ENCODE peak calls at places on chromosome 1, in six cellular contexts. One of them, this sample, is unnamed.

GRCh38 chr1:104795931-104796330 is 1046.2 kb downstream of the AMY1C start:
- DNase-seq in GM12878: no peak
- DNase-seq in K562: no peak
- DNase-seq in WTC11: no peak
- DNase-seq in H1: no peak
- DNase-seq in HepG2: no peak
- DNase-seq in this sample: no peak

GRCh38 chr1:156372876-156373275 is 3.9 kb downstream of the RHBG start:
- DNase-seq in HepG2: no peak
- DNase-seq in K562: no peak
- DNase-seq in GM12878: no peak
- DNase-seq in H1: no peak
- DNase-seq in WTC11: no peak
- DNase-seq in this sample: no peak

GRCh38 chr1:223709598-223709997 is 2.7 kb upstream of the CAPN2 start:
- DNase-seq in GM12878: no peak
- DNase-seq in K562: no peak
- DNase-seq in WTC11: no peak
- DNase-seq in HepG2: no peak
- DNase-seq in H1: no peak
- DNase-seq in this sample: no peak

GRCh38 chr1:10796029-10796944 is at the start of gene CASZ1:
- DNase-seq in K562: peak
- DNase-seq in WTC11: peak
- DNase-seq in H1: peak
- DNase-seq in GM12878: no peak
- DNase-seq in HepG2: peak
- DNase-seq in this sample: peak

GRCh38 chr1:66247415-66248208 is 286.3 kb upstream of the SGIP1 start:
- DNase-seq in H1: no peak
- DNase-seq in WTC11: no peak
- DNase-seq in GM12878: no peak
- DNase-seq in HepG2: no peak
- DNase-seq in K562: no peak
- DNase-seq in this sample: no peak

GRCh38 chr1:221644176-221644510 is 97.7 kb downstream of the DUSP10 start:
- DNase-seq in GM12878: no peak
- DNase-seq in WTC11: no peak
- DNase-seq in HepG2: no peak
- DNase-seq in H1: no peak
- DNase-seq in K562: no peak
- DNase-seq in this sample: no peak

GRCh38 chr1:27141266-27142003 is 13.5 kb downstream of the SLC9A1 start:
- DNase-seq in K562: no peak
- DNase-seq in WTC11: peak
- DNase-seq in H1: no peak
- DNase-seq in HepG2: no peak
- DNase-seq in GM12878: no peak
- DNase-seq in this sample: peak

GRCh38 chr1:150621497-150622113 is 7.8 kb downstream of the ENSA start:
- DNase-seq in H1: no peak
- DNase-seq in WTC11: peak
- DNase-seq in HepG2: peak
- DNase-seq in K562: no peak
- DNase-seq in GM12878: no peak
- DNase-seq in this sample: peak

GRCh38 chr1:21657456-21658190 is 11.5 kb downstream of the RAP1GAP start:
- DNase-seq in HepG2: no peak
- DNase-seq in GM12878: no peak
- DNase-seq in WTC11: no peak
- DNase-seq in H1: no peak
- DNase-seq in K562: peak
- DNase-seq in this sample: no peak

GRCh38 chr1:201348211-201348566 is 29.3 kb downstream of the TNNT2 start:
- DNase-seq in GM12878: no peak
- DNase-seq in H1: peak
- DNase-seq in K562: peak
- DNase-seq in WTC11: peak
- DNase-seq in HepG2: peak
- DNase-seq in this sample: peak

GRCh38 chr1:230627767-230628166 is 14.5 kb upstream of the COG2 start:
- DNase-seq in HepG2: no peak
- DNase-seq in K562: no peak
- DNase-seq in WTC11: no peak
- DNase-seq in H1: no peak
- DNase-seq in GM12878: no peak
- DNase-seq in this sample: no peak

GRCh38 chr1:189775343-189775742 is 702.3 kb downstream of the BRINP3 start:
- DNase-seq in HepG2: peak
- DNase-seq in WTC11: no peak
- DNase-seq in H1: no peak
- DNase-seq in GM12878: no peak
- DNase-seq in K562: no peak
- DNase-seq in this sample: no peak

GRCh38 chr1:236997882-236998281 is 6.4 kb downstream of the MT1HL1 start:
- DNase-seq in HepG2: no peak
- DNase-seq in WTC11: no peak
- DNase-seq in H1: no peak
- DNase-seq in K562: no peak
- DNase-seq in GM12878: no peak
- DNase-seq in this sample: peak

GRCh38 chr1:114535401-114535800 is 24.4 kb upstream of the TRIM33 start:
- DNase-seq in GM12878: no peak
- DNase-seq in H1: no peak
- DNase-seq in WTC11: no peak
- DNase-seq in K562: no peak
- DNase-seq in HepG2: no peak
- DNase-seq in this sample: no peak

GRCh38 chr1:69284508-69284907 is 283.2 kb upstream of the LRRC7 start:
- DNase-seq in GM12878: no peak
- DNase-seq in HepG2: no peak
- DNase-seq in WTC11: no peak
- DNase-seq in H1: no peak
- DNase-seq in K562: no peak
- DNase-seq in this sample: peak

GRCh38 chr1:26112407-26112775 is 767 bp downstream of the PDIK1L start:
- DNase-seq in H1: no peak
- DNase-seq in WTC11: no peak
- DNase-seq in HepG2: no peak
- DNase-seq in K562: peak
- DNase-seq in GM12878: no peak
- DNase-seq in this sample: no peak

GRCh38 chr1:61139324-61140055 is 57.1 kb downstream of the NFIA start:
- DNase-seq in GM12878: no peak
- DNase-seq in H1: no peak
- DNase-seq in WTC11: no peak
- DNase-seq in HepG2: peak
- DNase-seq in K562: no peak
- DNase-seq in this sample: no peak

GRCh38 chr1:35808376-35809155 is 750 bp downstream of the AGO4 start:
- DNase-seq in K562: peak
- DNase-seq in HepG2: peak
- DNase-seq in WTC11: peak
- DNase-seq in GM12878: no peak
- DNase-seq in H1: peak
- DNase-seq in this sample: peak

GRCh38 chr1:243939167-243939848 is 89.3 kb upstream of the AKT3 start:
- DNase-seq in K562: peak
- DNase-seq in GM12878: no peak
- DNase-seq in HepG2: no peak
- DNase-seq in H1: peak
- DNase-seq in WTC11: no peak
- DNase-seq in this sample: peak

GRCh38 chr1:53108646-53109580 is 33.5 kb downstream of the SLC1A7 start:
- DNase-seq in WTC11: no peak
- DNase-seq in HepG2: no peak
- DNase-seq in GM12878: no peak
- DNase-seq in H1: no peak
- DNase-seq in K562: no peak
- DNase-seq in this sample: no peak

GRCh38 chr1:236639686-236640085 is 35.4 kb upstream of the HEATR1 start:
- DNase-seq in GM12878: no peak
- DNase-seq in K562: no peak
- DNase-seq in H1: no peak
- DNase-seq in WTC11: no peak
- DNase-seq in HepG2: no peak
- DNase-seq in this sample: no peak

GRCh38 chr1:219374167-219374566 is 200.5 kb downstream of the LYPLAL1 start:
- DNase-seq in HepG2: no peak
- DNase-seq in K562: no peak
- DNase-seq in GM12878: no peak
- DNase-seq in H1: no peak
- DNase-seq in WTC11: no peak
- DNase-seq in this sample: no peak
- TF ChIP-seq CREB1 in HepG2: no peak
- TF ChIP-seq CREB1 in K562: no peak
- TF ChIP-seq CREB1 in GM12878: no peak
- TF ChIP-seq CREB1 in H1: no peak
- TF ChIP-seq CREB1 in WTC11: no peak
- TF ChIP-seq CREB1 in this sample: no peak

DNA sequence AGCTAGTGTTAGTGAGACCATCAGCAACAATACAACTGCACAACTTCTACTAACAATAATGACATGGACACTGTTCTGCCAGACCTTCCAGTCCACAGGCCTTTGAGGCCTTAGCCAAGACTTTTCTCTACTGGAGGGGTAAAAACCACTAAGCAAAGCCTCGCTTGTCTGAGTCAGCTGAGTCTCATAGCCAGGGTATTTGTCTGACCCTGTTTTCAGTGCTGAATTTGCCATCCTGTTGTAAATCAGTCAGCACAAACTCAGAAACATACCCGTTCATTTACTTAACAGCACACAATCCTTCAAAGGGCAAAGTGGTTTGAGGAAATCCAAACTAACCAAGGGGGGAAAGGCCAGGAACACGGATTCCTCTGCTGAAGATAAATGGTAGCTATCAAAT is 537.8 kb downstream of the SMYD3 start:
- DNase-seq in WTC11: no peak
- DNase-seq in K562: no peak
- DNase-seq in H1: no peak
- DNase-seq in HepG2: peak
- DNase-seq in GM12878: no peak
- DNase-seq in this sample: no peak
- TF ChIP-seq CREB1 in WTC11: no peak
- TF ChIP-seq CREB1 in K562: no peak
- TF ChIP-seq CREB1 in H1: no peak
- TF ChIP-seq CREB1 in HepG2: no peak
- TF ChIP-seq CREB1 in GM12878: no peak
- TF ChIP-seq CREB1 in this sample: no peak

DNA sequence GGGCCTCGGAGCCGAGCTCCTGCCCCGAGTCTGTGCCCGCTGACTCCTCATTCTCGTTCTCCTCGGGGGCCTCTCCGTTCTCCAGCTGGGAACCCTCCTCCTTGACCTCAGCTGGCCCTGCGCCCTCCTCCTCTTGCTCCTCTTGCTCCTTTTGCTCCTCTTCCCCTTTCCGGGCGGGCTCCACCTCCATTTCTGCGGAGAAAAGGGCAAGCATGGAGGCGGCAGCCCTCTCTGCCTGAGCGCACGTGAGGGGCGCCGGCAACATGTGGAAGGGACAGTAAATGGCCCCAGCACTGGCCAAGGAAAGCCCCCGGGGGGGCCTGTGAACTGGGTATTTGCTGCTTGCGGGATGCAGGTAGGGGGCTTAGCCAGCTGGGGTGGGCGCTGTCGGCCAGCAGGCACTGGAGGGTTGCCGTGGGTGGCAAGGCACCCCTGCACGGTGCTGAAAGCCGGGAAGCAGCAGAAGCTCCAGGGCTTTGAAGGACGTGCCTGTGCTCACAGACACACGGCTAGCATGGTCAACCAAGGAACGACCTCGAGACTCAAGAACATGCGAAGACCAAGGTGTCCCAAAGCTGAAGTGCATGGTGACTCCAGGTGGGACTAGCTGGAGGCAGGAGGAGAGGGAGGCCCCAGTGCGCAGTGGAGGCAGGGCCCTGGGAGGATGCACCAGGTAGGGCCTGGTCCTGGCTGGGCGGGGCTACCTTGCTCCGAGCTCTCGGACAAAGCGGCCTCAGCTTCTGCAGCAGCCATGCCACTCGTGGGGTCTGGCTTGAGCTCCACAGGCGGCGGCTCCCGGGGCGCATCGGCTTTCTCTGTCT is 30.7 kb downstream of the ZBTB17 start:
- DNase-seq in GM12878: no peak
- DNase-seq in K562: no peak
- DNase-seq in HepG2: no peak
- DNase-seq in WTC11: no peak
- DNase-seq in H1: no peak
- DNase-seq in this sample: no peak
- TF ChIP-seq CREB1 in GM12878: no peak
- TF ChIP-seq CREB1 in K562: no peak
- TF ChIP-seq CREB1 in HepG2: no peak
- TF ChIP-seq CREB1 in WTC11: no peak
- TF ChIP-seq CREB1 in H1: no peak
- TF ChIP-seq CREB1 in this sample: no peak

GRCh38 chr1:160492617-160493016 is 30.4 kb downstream of the SLAMF6 start:
- DNase-seq in K562: no peak
- DNase-seq in WTC11: no peak
- DNase-seq in HepG2: no peak
- DNase-seq in H1: no peak
- DNase-seq in GM12878: no peak
- DNase-seq in this sample: no peak

GRCh38 chr1:160491017-160491416 is 32.0 kb downstream of the SLAMF6 start:
- DNase-seq in GM12878: no peak
- DNase-seq in H1: no peak
- DNase-seq in WTC11: peak
- DNase-seq in HepG2: no peak
- DNase-seq in K562: no peak
- DNase-seq in this sample: peak

GRCh38 chr1:160489513-160490261 is 33.4 kb downstream of the SLAMF6 start:
- DNase-seq in K562: no peak
- DNase-seq in H1: no peak
- DNase-seq in HepG2: no peak
- DNase-seq in GM12878: no peak
- DNase-seq in WTC11: no peak
- DNase-seq in this sample: no peak

GRCh38 chr1:160486453-160486852 is 36.6 kb downstream of the SLAMF6 start:
- DNase-seq in H1: no peak
- DNase-seq in GM12878: no peak
- DNase-seq in WTC11: no peak
- DNase-seq in K562: no peak
- DNase-seq in HepG2: no peak
- DNase-seq in this sample: peak

DNA sequence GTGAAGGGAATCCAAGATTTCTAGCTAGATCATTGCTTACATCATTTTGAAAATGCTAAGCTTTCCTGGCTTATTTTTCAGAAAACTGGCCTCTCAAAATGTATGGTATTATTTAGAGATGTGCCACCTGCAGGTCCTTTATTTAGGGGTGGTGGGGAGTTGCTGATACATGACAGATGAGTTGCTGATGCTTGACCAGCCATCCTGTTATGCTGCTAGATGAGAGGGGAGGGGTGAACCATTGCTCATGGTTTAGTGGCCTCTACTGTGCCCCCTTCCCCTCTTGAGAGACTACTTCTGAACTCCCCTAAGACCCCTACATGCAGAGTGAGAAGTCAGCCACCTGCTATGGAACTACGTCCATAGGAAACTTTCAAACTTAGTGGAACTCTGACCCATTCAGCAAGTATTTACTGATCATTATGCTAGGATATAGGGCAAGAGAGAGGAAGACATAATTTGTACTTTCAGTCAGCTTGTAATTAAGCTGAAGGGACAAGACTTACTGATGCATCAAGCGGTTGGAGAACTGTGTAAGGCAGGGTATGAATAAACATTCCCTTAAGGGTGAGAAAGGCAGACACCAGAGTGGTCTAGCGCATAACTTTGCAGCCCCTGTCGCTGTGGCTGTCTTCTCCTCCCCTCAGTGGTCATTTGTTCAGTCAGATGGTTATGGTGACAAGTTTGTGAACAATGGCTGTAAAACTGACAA is 34.6 kb downstream of the SLAMF6 start:
- DNase-seq in H1: no peak
- DNase-seq in HepG2: no peak
- DNase-seq in K562: no peak
- DNase-seq in WTC11: no peak
- DNase-seq in GM12878: peak
- DNase-seq in this sample: no peak
- TF ChIP-seq CREB1 in H1: no peak
- TF ChIP-seq CREB1 in HepG2: no peak
- TF ChIP-seq CREB1 in K562: no peak
- TF ChIP-seq CREB1 in WTC11: no peak
- TF ChIP-seq CREB1 in GM12878: no peak
- TF ChIP-seq CREB1 in this sample: no peak